ENCODE peak calls at places on chromosomes 11 and 22, in ten cellular contexts. G is dorsolateral prefrontal cortex, K is left ventricle myocardium inferior, L is HCT116, C is PC-9, R is fibroblast of lung, N is heart left ventricle, D is AG04450, P is tibial artery, B is colonic mucosa. U is an unnamed sample.

GRCh38 chr22:21937041-21937820 is 15.4 kb downstream of the PPM1F start:
- DNase-seq in G (no peak), K (no peak), L (no peak), C (no peak), R (no peak), N (peak), D (no peak), P (peak), B (peak), U (no peak)

GRCh38 chr11:3225826-3226750 is 6.1 kb downstream of the MRGPRE start:
- DNase-seq in G (no peak), K (no peak), L (no peak), C (no peak), R (no peak), N (no peak), D (no peak), P (no peak), B (no peak), U (no peak)

GRCh38 chr11:66886317-66886588 is 29.4 kb downstream of the LRFN4 start:
- DNase-seq in G (no peak), K (no peak), L (no peak), C (no peak), R (peak), N (no peak), D (no peak), P (no peak), B (no peak), U (no peak)

GRCh38 chr11:3080104-3080503 is 22.9 kb upstream of the CARS1 start:
- DNase-seq in G (no peak), K (no peak), L (no peak), C (peak), R (peak), N (no peak), D (no peak), P (no peak), B (no peak), U (no peak)

GRCh38 chr22:22706253-22706940 is 62.0 kb downstream of the GGTLC2 start:
- DNase-seq in G (no peak), K (no peak), L (no peak), C (no peak), R (no peak), N (no peak), D (no peak), P (no peak), B (no peak), U (no peak)

GRCh38 chr11:122413677-122414076 is 241.8 kb upstream of the UBASH3B start:
- DNase-seq in G (no peak), K (no peak), L (no peak), C (no peak), R (no peak), N (no peak), D (no peak), P (no peak), B (no peak), U (no peak)

GRCh38 chr11:23509023-23509422 is 648.7 kb upstream of the CCDC179 start:
- DNase-seq in G (no peak), K (no peak), L (no peak), C (no peak), R (peak), N (no peak), D (peak), P (no peak), B (no peak), U (no peak)

GRCh38 chr11:69518081-69518950 is 36.9 kb downstream of the LINC01488 start:
- DNase-seq in G (no peak), K (no peak), L (no peak), C (no peak), R (peak), N (no peak), D (peak), P (no peak), B (no peak), U (no peak)

GRCh38 chr22:25404923-25405853 is 159.3 kb upstream of the GRK3 start:
- DNase-seq in G (peak), K (peak), L (no peak), C (no peak), R (peak), N (peak), D (no peak), P (peak), B (peak), U (no peak)

GRCh38 chr11:109405671-109406070 is 16.3 kb upstream of the C11orf87 start:
- DNase-seq in G (no peak), K (no peak), L (no peak), C (no peak), R (peak), N (no peak), D (peak), P (no peak), B (no peak), U (no peak)

GRCh38 chr11:114180301-114181055 is 115.7 kb upstream of the NNMT start:
- DNase-seq in G (no peak), K (no peak), L (no peak), C (no peak), R (no peak), N (peak), D (no peak), P (no peak), B (peak), U (no peak)

GRCh38 chr11:33700425-33701271 is at the start of gene C11orf91:
- DNase-seq in G (peak), K (peak), L (peak), C (peak), R (peak), N (peak), D (peak), P (peak), B (peak), U (peak)

GRCh38 chr11:59943996-59944395 is 5.8 kb downstream of the OOSP1 start:
- DNase-seq in G (no peak), K (no peak), L (no peak), C (no peak), R (no peak), N (no peak), D (no peak), P (no peak), B (no peak), U (no peak)

GRCh38 chr11:17475666-17476316 is 854 bp downstream of the ABCC8 start:
- DNase-seq in G (peak), K (no peak), L (no peak), C (no peak), R (no peak), N (no peak), D (no peak), P (no peak), B (no peak), U (no peak)

GRCh38 chr11:15200696-15201095 is 86.0 kb downstream of the INSC start:
- DNase-seq in G (no peak), K (no peak), L (no peak), C (no peak), R (no peak), N (no peak), D (no peak), P (no peak), B (no peak), U (no peak)

GRCh38 chr11:88105952-88106351 is 69.3 kb downstream of the RAB38 start:
- DNase-seq in G (no peak), K (no peak), L (no peak), C (no peak), R (no peak), N (no peak), D (no peak), P (no peak), B (no peak), U (no peak)

GRCh38 chr11:121936781-121937447 is 179.1 kb downstream of the BLID start:
- DNase-seq in G (no peak), K (no peak), L (no peak), C (no peak), R (peak), N (no peak), D (no peak), P (no peak), B (no peak), U (no peak)

GRCh38 chr11:104118105-104118762 is 45.7 kb downstream of the PDGFD start:
- DNase-seq in G (no peak), K (no peak), L (no peak), C (no peak), R (no peak), N (no peak), D (no peak), P (no peak), B (no peak), U (no peak)

GRCh38 chr11:64900263-64900678 is 16.7 kb downstream of the ATG2A start:
- DNase-seq in G (no peak), K (no peak), L (no peak), C (no peak), R (no peak), N (no peak), D (no peak), P (no peak), B (no peak), U (no peak)

GRCh38 chr22:40857309-40857851 is 432 bp downstream of the XPNPEP3 start:
- DNase-seq in G (no peak), K (no peak), L (no peak), C (no peak), R (no peak), N (no peak), D (no peak), P (no peak), B (no peak), U (no peak)

GRCh38 chr11:13229136-13229535 is 48.5 kb upstream of the BMAL1 start:
- DNase-seq in G (no peak), K (no peak), L (no peak), C (no peak), R (no peak), N (no peak), D (no peak), P (no peak), B (no peak), U (no peak)

GRCh38 chr11:129960216-129961214 is 42.1 kb downstream of the PRDM10 start:
- DNase-seq in G (no peak), K (no peak), L (peak), C (peak), R (peak), N (no peak), D (peak), P (no peak), B (no peak), U (peak)

GRCh38 chr11:16924826-16925494 is 89.3 kb downstream of the PLEKHA7 start:
- DNase-seq in G (peak), K (peak), L (peak), C (peak), R (peak), N (peak), D (no peak), P (peak), B (peak), U (no peak)

GRCh38 chr11:67056267-67056639 is 394 bp upstream of the RHOD start:
- DNase-seq in G (no peak), K (no peak), L (no peak), C (peak), R (no peak), N (no peak), D (no peak), P (no peak), B (no peak), U (no peak)

GRCh38 chr11:1484061-1484671 is 2.4 kb downstream of the MOB2 start:
- DNase-seq in G (no peak), K (peak), L (no peak), C (no peak), R (no peak), N (peak), D (no peak), P (peak), B (no peak), U (no peak)

GRCh38 chr11:1486054-1486825 is at the start of gene MOB2:
- DNase-seq in G (no peak), K (peak), L (no peak), C (no peak), R (peak), N (peak), D (no peak), P (peak), B (peak), U (no peak)

GRCh38 chr11:1485504-1485885 is 1.1 kb downstream of the MOB2 start:
- DNase-seq in G (no peak), K (peak), L (no peak), C (no peak), R (no peak), N (no peak), D (no peak), P (no peak), B (no peak), U (no peak)

GRCh38 chr11:1483445-1483961 is 3.1 kb downstream of the MOB2 start:
- DNase-seq in G (no peak), K (peak), L (no peak), C (no peak), R (no peak), N (peak), D (no peak), P (peak), B (no peak), U (no peak)

GRCh38 chr11:1484716-1485503 is 1.7 kb downstream of the MOB2 start:
- DNase-seq in G (no peak), K (peak), L (no peak), C (no peak), R (no peak), N (peak), D (no peak), P (peak), B (peak), U (no peak)
- H3K4me3 ChIP-seq in G (no peak), K (peak), L (no peak), C (no peak), R (no peak), N (peak), D (no peak), P (peak), B (no peak), U (no peak)

GRCh38 chr11:73219396-73220285 is 1.6 kb downstream of the P2RY2 start:
- DNase-seq in G (no peak), K (no peak), L (no peak), C (no peak), R (no peak), N (no peak), D (no peak), P (no peak), B (no peak), U (no peak)

GRCh38 chr11:73218830-73219215 is 742 bp downstream of the P2RY2 start:
- DNase-seq in G (no peak), K (no peak), L (no peak), C (no peak), R (no peak), N (no peak), D (no peak), P (no peak), B (no peak), U (no peak)

GRCh38 chr11:73217810-73218105 is 323 bp upstream of the P2RY2 start:
- DNase-seq in G (no peak), K (no peak), L (no peak), C (no peak), R (no peak), N (no peak), D (no peak), P (no peak), B (no peak), U (no peak)

GRCh38 chr11:73217131-73217809 is 811 bp upstream of the P2RY2 start:
- DNase-seq in G (no peak), K (no peak), L (no peak), C (no peak), R (no peak), N (no peak), D (no peak), P (no peak), B (no peak), U (no peak)

DNA sequence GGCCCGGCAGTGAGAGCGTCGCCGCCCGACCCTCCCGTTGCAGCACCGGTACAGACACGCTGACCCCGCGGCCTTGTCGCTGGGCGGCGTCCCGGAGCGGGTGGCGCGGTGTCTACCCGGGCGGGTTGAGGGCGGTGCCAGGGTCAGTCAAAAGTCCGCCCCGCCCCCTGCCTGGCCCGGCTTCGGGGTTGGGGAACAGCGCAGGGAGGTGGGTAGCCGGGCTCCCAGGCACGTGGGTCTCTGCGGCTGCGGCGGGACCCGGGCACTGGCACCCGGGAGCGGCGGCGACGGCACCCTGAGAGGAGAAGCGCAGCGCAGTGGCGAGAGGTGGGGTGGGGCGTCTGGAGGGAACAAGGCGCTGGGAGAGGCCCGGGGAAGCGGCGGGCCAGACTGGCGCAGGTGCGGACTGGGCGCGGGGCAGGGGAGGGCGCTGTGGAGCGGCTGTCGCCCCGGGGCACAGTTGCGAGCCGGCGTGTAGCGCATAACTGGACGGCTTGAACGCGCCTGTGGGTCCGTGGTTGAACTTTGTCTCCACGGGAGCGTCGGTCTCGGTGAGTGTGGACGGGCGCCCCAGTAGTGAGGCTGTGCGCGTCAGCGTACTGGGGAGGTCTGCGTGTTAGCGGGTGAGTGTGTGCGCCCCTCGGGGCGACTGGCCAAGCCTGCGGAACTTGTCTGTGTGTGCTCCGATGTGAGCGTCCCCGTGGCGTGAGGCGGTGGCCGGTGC is at the start of gene P2RY2:
- DNase-seq in G (no peak), K (peak), L (peak), C (peak), R (peak), N (peak), D (no peak), P (peak), B (peak), U (no peak)
- TF ChIP-seq CTCF in G (peak), K (peak), L (peak), C (peak), R (peak), N (peak), D (peak), P (peak), B (peak), U (peak)

DNA sequence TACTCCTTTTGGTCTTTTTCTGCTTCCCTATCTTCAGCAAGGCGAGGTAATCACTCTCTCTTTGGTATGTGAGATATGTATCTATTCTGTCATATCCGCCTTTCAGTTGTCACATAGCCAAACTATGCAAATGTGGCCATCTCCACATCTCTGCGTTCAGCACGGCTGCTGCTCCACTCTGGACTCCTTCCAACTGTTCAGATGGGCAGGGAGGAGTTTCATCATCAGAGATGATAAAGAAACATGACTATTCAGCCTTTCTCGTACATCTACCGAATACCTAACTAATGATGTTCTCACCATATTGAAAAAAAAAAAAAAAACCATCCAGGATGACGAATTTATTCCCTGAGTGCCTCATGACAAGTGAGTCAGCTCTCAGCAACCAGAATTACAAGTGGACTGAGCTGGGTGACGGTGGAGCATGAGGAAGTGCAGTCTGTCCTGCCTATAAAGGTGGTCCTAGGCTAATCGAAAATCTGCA is 899.6 kb downstream of the OPCML start:
- DNase-seq in G (peak), K (no peak), L (no peak), C (peak), R (peak), N (no peak), D (peak), P (no peak), B (no peak), U (peak)
- H3K4me3 ChIP-seq in G (no peak), K (no peak), L (no peak), C (no peak), R (no peak), N (no peak), D (no peak), P (no peak), B (no peak), U (no peak)

DNA sequence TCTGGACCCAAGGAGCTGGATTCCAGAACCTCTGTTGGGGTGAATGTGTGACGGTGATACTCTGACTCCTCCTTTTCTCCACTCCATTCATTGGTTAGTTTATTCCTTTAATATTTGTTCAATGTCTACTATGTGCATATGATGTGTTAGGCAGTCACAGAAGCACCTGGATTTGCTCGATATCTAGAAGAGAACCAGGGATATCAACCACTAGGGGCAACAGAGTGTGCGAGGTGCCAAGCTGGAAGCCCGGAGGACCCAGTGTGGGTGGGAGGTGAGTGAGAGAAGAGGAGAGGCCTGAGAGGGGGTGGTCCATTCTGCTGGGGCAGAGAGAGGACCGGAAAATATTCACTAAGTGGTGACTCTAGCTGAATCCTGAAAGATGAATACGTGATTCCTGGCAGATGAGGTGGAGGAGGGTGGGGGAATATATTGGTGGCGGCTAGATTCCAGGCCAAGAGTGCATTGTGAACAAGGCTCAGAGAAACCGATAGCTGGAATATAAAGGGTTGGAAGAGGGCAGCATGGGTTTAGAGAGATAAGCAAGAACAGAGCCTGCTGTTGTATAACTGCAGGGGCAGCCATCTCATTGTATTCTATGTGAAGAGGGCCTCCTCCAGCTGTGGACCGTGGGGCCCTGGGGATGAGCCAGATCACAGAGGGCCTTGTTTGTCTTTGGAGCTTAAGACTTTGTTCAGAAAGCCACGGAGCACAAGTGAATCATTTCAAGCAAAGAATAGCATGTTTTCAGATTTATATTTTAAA is 6.9 kb upstream of the TIMP3 start:
- DNase-seq in G (no peak), K (no peak), L (peak), C (no peak), R (peak), N (no peak), D (no peak), P (no peak), B (no peak), U (no peak)
- TF ChIP-seq CTCF in G (no peak), K (no peak), L (peak), C (no peak), R (no peak), N (no peak), D (peak), P (no peak), B (no peak), U (peak)

DNA sequence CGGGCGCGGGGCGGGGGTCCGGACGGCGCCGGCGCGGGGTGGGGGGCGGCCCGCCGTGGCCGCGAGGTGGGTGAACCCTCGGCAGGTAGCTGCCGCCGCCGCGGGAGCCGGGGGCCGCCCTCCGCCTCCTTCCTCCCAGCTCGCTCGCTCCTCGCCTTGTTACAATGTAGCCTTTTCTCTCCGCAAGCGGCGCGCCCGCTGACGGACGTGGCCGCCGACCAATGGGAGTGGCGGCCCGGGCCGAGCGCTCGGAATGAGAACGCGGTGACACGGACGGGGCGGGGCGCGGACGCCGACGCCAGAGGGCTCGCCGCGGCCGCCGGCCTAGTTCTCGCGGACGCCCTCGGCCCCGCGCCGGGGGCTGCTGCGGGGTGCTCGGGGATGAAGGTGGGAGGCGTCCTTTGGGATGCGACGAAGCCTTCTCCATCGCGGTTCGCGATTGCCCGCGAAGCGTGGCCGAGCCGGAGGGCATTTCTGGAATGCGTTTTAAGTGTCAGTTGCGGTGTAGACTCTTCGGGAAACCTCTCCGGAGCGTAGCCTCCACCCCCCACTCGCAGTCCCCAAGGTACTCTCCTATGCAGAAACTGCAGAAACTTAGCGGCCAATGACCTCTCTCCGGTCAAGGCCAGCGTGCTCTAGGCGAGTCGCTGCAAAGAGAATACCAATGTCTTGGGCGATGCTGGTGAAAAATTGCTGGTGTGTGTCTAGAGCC is 734 bp downstream of the PRDM11 start:
- DNase-seq in G (peak), K (peak), L (peak), C (peak), R (peak), N (peak), D (peak), P (peak), B (peak), U (peak)
- H3K4me3 ChIP-seq in G (peak), K (peak), L (peak), C (peak), R (peak), N (peak), D (peak), P (peak), B (peak), U (peak)